ENCODE peak calls at places on chromosomes 11 and 22, in five cellular contexts. One of them, this sample, is unnamed.

GRCh38 chr11:134065381-134065780 is 3.5 kb upstream of the JAM3 start:
- DNase-seq in OCI-LY7: no peak
- DNase-seq in glutamatergic neuron: no peak
- DNase-seq in neural crest cell: no peak
- DNase-seq in globus pallidus: no peak
- DNase-seq in this sample: no peak

GRCh38 chr11:65132988-65133700 is 1.2 kb downstream of the SYVN1 start:
- DNase-seq in globus pallidus: no peak
- DNase-seq in OCI-LY7: peak
- DNase-seq in neural crest cell: no peak
- DNase-seq in glutamatergic neuron: no peak
- DNase-seq in this sample: no peak

GRCh38 chr11:64331569-64332371 is 8.2 kb upstream of the CCDC88B start:
- DNase-seq in glutamatergic neuron: peak
- DNase-seq in neural crest cell: no peak
- DNase-seq in globus pallidus: no peak
- DNase-seq in OCI-LY7: peak
- DNase-seq in this sample: no peak

GRCh38 chr11:35735411-35735810 is 72.8 kb downstream of the TRIM44 start:
- DNase-seq in globus pallidus: no peak
- DNase-seq in OCI-LY7: no peak
- DNase-seq in neural crest cell: no peak
- DNase-seq in glutamatergic neuron: no peak
- DNase-seq in this sample: no peak

GRCh38 chr11:61575886-61576516 is 4.9 kb downstream of the SYT7 start:
- DNase-seq in OCI-LY7: no peak
- DNase-seq in neural crest cell: no peak
- DNase-seq in globus pallidus: no peak
- DNase-seq in glutamatergic neuron: no peak
- DNase-seq in this sample: no peak

GRCh38 chr11:129484068-129484467 is 108.4 kb downstream of the BARX2 start:
- DNase-seq in glutamatergic neuron: no peak
- DNase-seq in globus pallidus: no peak
- DNase-seq in neural crest cell: no peak
- DNase-seq in OCI-LY7: no peak
- DNase-seq in this sample: no peak

GRCh38 chr22:19064354-19065054 is 57.7 kb downstream of the DGCR2 start:
- DNase-seq in glutamatergic neuron: no peak
- DNase-seq in neural crest cell: no peak
- DNase-seq in OCI-LY7: no peak
- DNase-seq in globus pallidus: no peak
- DNase-seq in this sample: no peak

GRCh38 chr11:120303004-120303637 is 22.0 kb upstream of the TLCD5 start:
- DNase-seq in glutamatergic neuron: peak
- DNase-seq in globus pallidus: peak
- DNase-seq in OCI-LY7: peak
- DNase-seq in neural crest cell: peak
- DNase-seq in this sample: peak

GRCh38 chr22:49967333-49968241 is 7.0 kb downstream of the PIM3 start:
- DNase-seq in glutamatergic neuron: peak
- DNase-seq in OCI-LY7: peak
- DNase-seq in neural crest cell: peak
- DNase-seq in globus pallidus: peak
- DNase-seq in this sample: no peak

GRCh38 chr11:116605543-116605942 is 167.2 kb downstream of the BUD13 start:
- DNase-seq in globus pallidus: no peak
- DNase-seq in OCI-LY7: peak
- DNase-seq in neural crest cell: peak
- DNase-seq in glutamatergic neuron: no peak
- DNase-seq in this sample: peak

GRCh38 chr11:35811783-35812182 is 132.1 kb upstream of the LDLRAD3 start:
- DNase-seq in globus pallidus: peak
- DNase-seq in OCI-LY7: no peak
- DNase-seq in neural crest cell: no peak
- DNase-seq in glutamatergic neuron: no peak
- DNase-seq in this sample: no peak

GRCh38 chr22:29342177-29342576 is 26.7 kb upstream of the RASL10A start:
- DNase-seq in glutamatergic neuron: no peak
- DNase-seq in globus pallidus: no peak
- DNase-seq in OCI-LY7: no peak
- DNase-seq in neural crest cell: no peak
- DNase-seq in this sample: no peak

GRCh38 chr11:134098566-134099184 is 29.8 kb downstream of the JAM3 start:
- DNase-seq in OCI-LY7: peak
- DNase-seq in neural crest cell: no peak
- DNase-seq in globus pallidus: no peak
- DNase-seq in glutamatergic neuron: no peak
- DNase-seq in this sample: no peak

GRCh38 chr11:103681855-103682254 is 354.6 kb upstream of the DDI1 start:
- DNase-seq in neural crest cell: no peak
- DNase-seq in globus pallidus: no peak
- DNase-seq in glutamatergic neuron: peak
- DNase-seq in OCI-LY7: peak
- DNase-seq in this sample: no peak

GRCh38 chr11:45580399-45580798 is 85.0 kb downstream of the CHST1 start:
- DNase-seq in OCI-LY7: no peak
- DNase-seq in glutamatergic neuron: no peak
- DNase-seq in globus pallidus: no peak
- DNase-seq in neural crest cell: peak
- DNase-seq in this sample: no peak